ENCODE peak calls at places on chromosomes 11 and 22, in four cellular contexts. S, N, R and V are unnamed samples.
A peak's percentile ranks its signal among the peaks of the same experiment; 100 is the strongest.

GRCh38 chr11:116948375-116948774 is 111.0 kb upstream of the APOA1 start:
- DNase-seq in R (no peak), S (peak; percentile 21), N (no peak), V (no peak)

GRCh38 chr11:95444309-95445202 is 213.6 kb upstream of the SESN3 start:
- DNase-seq in S (no peak), R (no peak), N (no peak), V (no peak)

GRCh38 chr11:72631806-72632731 is 42.2 kb downstream of the PDE2A start:
- DNase-seq in N (peak; percentile 86), S (no peak), R (no peak), V (no peak)

GRCh38 chr22:45192701-45193187 is 29.0 kb downstream of the NUP50 start:
- DNase-seq in N (peak; percentile 69), S (no peak), R (peak; percentile 62), V (peak; percentile 63)

GRCh38 chr11:37689951-37690350 is 1091.9 kb upstream of the RAG2 start:
- DNase-seq in S (no peak), R (no peak), N (no peak), V (no peak)

GRCh38 chr11:116640641-116641402 is 132.0 kb downstream of the BUD13 start:
- DNase-seq in N (no peak), S (no peak), R (peak; percentile 29), V (no peak)

GRCh38 chr11:119336744-119337469 is 2.6 kb downstream of the RNF26 start:
- DNase-seq in S (no peak), R (no peak), N (no peak), V (no peak)

GRCh38 chr11:69634590-69634989 is 6.4 kb upstream of the CCND1 start:
- DNase-seq in S (no peak), N (no peak), R (no peak), V (no peak)

GRCh38 chr11:7999795-8000194 is 12.7 kb downstream of the EIF3F start:
- DNase-seq in R (no peak), S (no peak), N (no peak), V (no peak)

GRCh38 chr11:60953781-60954180 is 1.8 kb upstream of the SLC15A3 start:
- DNase-seq in N (no peak), R (no peak), S (no peak), V (no peak)

GRCh38 chr11:69377029-69377952 is 83.3 kb downstream of the MYEOV start:
- DNase-seq in R (no peak), S (peak; percentile 43), N (no peak), V (no peak)

DNA sequence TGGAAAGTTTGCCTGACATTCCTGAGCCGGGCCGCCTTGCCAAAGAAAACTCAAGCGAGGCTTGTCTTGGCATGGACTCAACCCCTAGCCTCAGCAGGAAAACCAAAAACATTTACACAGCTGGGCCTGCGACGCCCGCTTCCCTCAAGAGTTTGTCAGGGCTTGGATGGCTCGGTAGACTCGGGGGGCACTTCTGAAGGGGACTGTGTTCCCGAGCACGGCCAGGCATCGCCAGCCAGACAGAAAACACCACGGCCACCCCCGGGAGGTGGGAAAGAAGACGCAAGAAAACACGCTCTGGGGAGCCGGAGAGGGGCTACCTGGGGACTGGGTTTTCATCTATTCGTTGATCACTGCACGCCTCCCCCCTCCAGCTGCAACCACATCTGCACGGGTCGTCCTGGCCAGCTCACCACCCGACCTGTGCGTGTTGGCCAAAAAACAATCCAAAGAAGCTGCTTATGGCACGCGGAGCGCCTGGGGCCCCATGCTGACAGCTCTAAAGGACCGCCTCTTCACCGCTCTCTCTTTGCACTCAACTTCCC is 380.7 kb downstream of the MN1 start:
- DNase-seq in N (no peak), S (no peak), R (no peak), V (no peak)
- TF ChIP-seq RNF2 in N (no peak), S (no peak), R (no peak), V (no peak)

DNA sequence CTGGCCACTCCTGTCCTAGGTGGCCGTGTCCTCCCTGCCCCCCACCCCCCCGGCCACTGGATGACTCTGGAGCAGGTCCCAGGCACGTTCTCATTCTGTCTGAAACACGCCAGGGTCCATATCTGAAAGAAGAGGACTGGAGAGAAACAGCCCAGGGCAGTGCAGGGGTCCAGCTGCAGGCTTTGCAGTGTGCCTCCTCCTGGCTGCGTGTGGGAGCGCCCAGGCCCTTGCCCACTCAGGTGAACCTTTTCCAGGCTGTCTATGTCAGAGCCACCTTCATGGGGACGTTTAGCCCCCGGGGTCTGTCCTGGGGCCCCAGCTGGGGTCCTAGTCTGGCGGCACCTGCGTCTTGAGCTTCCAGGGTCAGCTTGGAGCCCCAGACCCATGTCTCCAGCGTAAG is 15.6 kb downstream of the GRAMD4 start:
- DNase-seq in S (no peak), N (no peak), R (no peak), V (no peak)
- TF ChIP-seq RNF2 in S (no peak), N (no peak), R (no peak), V (no peak)

GRCh38 chr11:129813216-129813791 is 2.3 kb upstream of the TMEM45B start:
- DNase-seq in S (no peak), N (no peak), R (no peak), V (no peak)

GRCh38 chr11:129814244-129814992 is 1.2 kb upstream of the TMEM45B start:
- DNase-seq in R (no peak), S (peak; percentile 13), N (peak; percentile 74), V (no peak)

GRCh38 chr11:129819237-129819636 is 3.6 kb downstream of the TMEM45B start:
- DNase-seq in R (no peak), N (no peak), S (no peak), V (no peak)

GRCh38 chr11:129817282-129818051 is 1.8 kb downstream of the TMEM45B start:
- DNase-seq in R (no peak), S (no peak), N (no peak), V (peak; percentile 81)

DNA sequence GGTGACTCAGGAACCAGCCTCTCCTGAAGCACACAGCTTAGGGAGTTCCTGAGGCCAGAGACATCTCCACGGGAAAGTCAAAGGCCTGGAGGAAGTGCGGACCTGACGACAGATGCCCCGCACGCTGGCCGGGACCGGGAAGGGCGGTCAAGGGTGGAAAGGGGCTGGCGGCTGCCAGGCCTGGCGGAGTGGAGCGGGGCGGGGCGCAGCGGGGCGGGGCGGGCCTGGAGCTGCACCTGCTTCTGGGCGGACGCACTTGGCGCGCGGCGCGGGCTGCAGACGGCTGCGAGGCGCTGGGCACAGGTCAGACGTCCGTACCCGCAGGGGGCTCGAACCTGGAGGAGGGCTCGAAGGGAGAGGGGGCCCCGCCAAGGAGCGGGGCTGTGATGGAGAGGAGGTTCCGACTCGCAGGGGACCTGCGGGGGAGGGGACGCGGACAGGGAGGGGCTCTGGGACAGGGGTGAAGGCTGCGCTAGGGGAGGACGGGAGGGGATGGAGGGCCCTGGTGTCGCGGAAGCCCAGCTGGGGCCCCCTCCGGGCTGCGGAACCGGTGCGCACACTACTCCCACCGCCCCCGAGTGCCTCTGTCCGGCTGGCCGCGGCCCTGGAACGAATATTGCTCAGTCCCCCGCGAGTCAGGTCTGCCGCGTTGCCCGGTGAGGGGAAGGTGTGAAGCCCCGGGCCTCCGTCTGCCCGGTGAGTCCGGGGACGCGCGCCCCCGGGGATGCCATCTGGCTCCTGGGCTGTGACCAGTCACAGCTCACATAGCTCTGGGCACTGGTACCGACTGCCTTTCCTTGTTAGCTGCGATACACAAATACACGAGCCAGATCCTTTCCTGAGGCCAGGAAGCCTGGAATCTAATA is at the start of gene TMEM45B:
- DNase-seq in N (no peak), S (no peak), R (peak; percentile 78), V (no peak)
- TF ChIP-seq RNF2 in N (no peak), S (no peak), R (no peak), V (no peak)

GRCh38 chr11:64865286-64866172 is 12.9 kb downstream of the EHD1 start:
- DNase-seq in R (no peak), N (no peak), S (no peak), V (no peak)
- TF ChIP-seq RNF2 in R (no peak), N (no peak), S (no peak), V (no peak)

DNA sequence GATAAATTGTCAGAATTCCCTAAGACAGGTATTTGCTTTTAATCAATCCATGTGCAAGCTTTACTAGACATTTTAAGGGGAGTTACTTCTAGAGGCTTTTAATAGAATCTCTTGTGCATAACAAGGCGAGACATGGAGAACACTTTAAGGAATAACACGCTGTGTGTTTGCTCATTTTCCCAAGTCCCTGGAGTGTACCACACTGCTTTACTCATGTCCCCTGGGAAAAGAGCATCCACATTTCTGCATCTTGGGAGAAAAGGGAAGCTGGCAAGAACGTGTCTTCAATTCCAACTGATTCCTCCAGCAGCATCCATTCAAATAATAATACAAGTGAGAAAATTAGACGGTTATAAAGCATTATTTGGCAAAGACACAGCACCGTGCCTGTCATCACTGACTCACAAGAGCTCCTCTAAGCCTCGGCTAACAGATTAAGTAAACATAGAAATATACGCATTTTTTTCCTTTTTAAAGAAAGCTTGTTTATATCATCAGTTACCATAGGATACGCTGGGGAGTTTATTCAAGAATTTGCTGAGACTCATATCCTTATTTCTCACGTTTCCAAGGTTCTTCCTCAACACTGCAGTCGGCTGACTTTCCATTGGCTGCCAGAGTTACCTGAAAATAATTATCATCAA is 121.5 kb downstream of the CD44 start:
- DNase-seq in N (no peak), R (no peak), S (peak; percentile 69), V (no peak)
- TF ChIP-seq RNF2 in N (no peak), R (no peak), S (no peak), V (no peak)

DNA sequence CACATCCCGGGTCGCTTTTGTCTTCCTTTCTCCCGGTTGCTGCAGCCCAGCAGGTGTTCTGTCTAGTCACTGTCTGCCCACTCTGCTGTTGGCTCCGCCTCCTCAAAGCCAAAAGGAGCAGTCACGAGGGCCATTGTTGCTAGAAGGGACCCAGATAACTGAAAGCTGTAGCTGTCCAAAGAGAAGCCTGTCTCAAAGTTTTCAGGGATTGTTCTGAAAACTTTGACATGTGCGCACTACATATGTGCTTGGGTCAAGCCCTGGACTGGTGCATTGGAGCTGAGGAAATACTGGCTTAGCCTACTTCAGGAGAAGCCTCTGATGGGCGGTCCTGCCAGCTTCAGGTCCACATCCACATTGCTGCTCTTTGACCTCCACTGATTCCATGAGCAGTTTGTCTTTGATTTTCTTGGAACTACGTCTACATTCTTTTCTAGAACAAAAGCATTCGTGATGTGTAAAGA is 8.8 kb upstream of the OR2AT4 start:
- DNase-seq in N (peak; percentile 69), R (no peak), S (peak; percentile 54), V (peak; percentile 21)
- TF ChIP-seq RNF2 in N (no peak), R (no peak), S (no peak), V (no peak)